ENCODE peak calls at places on chromosomes 4 and X, in nine cellular contexts. H is heart left ventricle, V is upper lobe of right lung, Z is GM12865, A is right atrium auricular region, J is bronchial epithelial cell, I is thyroid gland, N is mammary epithelial cell, M is body of pancreas. O is an unnamed sample.

GRCh38 chr4:79650794-79651431 is 242.9 kb upstream of the GK2 start:
- DNase-seq in N (peak; percentile 44), M (no peak), I (no peak), A (no peak), Z (no peak), J (peak; percentile 94), V (no peak), H (no peak), O (peak; percentile 34)

GRCh38 chrX:71578253-71579135 is at the start of gene GCNA:
- DNase-seq in V (no peak), I (no peak), A (no peak), N (no peak), M (no peak), J (no peak), Z (no peak), H (no peak), O (no peak)

GRCh38 chrX:74585766-74586165 is 28.7 kb downstream of the RLIM start:
- DNase-seq in A (no peak), V (no peak), I (no peak), Z (no peak), N (no peak), M (no peak), J (no peak), H (no peak), O (no peak)

GRCh38 chr4:139279723-139280620 is at the start of gene MGARP:
- DNase-seq in J (no peak), M (no peak), I (peak; percentile 13), H (no peak), N (peak; percentile 33), V (peak; percentile 70), A (no peak), Z (peak; percentile 17), O (no peak)

GRCh38 chr4:40750461-40751258 is 905 bp downstream of the NSUN7 start:
- DNase-seq in N (peak; percentile 1), A (no peak), J (peak; percentile 10), Z (no peak), M (peak; percentile 14), H (no peak), I (peak; percentile 14), V (no peak), O (no peak)

GRCh38 chr4:88765729-88766128 is 68.1 kb upstream of the NAP1L5 start:
- DNase-seq in V (no peak), Z (no peak), N (peak; percentile 67), I (peak; percentile 87), J (peak; percentile 75), M (peak; percentile 22), H (peak; percentile 77), A (peak; percentile 69), O (peak; percentile 61)

GRCh38 chr4:186581421-186581820 is 26.1 kb upstream of the MTNR1A start:
- DNase-seq in Z (no peak), V (no peak), J (no peak), A (no peak), H (no peak), N (no peak), I (no peak), M (no peak), O (no peak)

GRCh38 chrX:40278340-40279090 is 180.8 kb upstream of the BCOR start:
- DNase-seq in Z (peak; percentile 22), I (no peak), N (no peak), M (no peak), J (peak; percentile 12), H (no peak), A (no peak), V (no peak), O (no peak)

GRCh38 chr4:14528921-14529320 is 473.4 kb upstream of the CPEB2 start:
- DNase-seq in Z (no peak), N (no peak), A (no peak), V (no peak), J (no peak), I (no peak), H (no peak), M (no peak), O (no peak)

GRCh38 chr4:79964715-79965345 is 108.2 kb downstream of the ANTXR2 start:
- DNase-seq in H (no peak), J (no peak), A (no peak), V (no peak), N (no peak), I (peak; percentile 13), Z (no peak), M (no peak), O (no peak)

GRCh38 chrX:125205918-125206665 is 113.6 kb upstream of the TEX13C start:
- DNase-seq in H (no peak), A (no peak), V (no peak), I (peak; percentile 31), Z (no peak), N (no peak), J (peak; percentile 0), M (peak; percentile 12), O (no peak)

GRCh38 chrX:65598559-65599147 is 64.1 kb upstream of the LAS1L start:
- DNase-seq in Z (no peak), N (no peak), J (no peak), A (no peak), V (no peak), M (no peak), I (no peak), H (no peak), O (no peak)

GRCh38 chr4:57137261-57137660 is 27.1 kb upstream of the IGFBP7 start:
- DNase-seq in A (no peak), M (no peak), V (no peak), Z (no peak), J (peak; percentile 32), H (no peak), N (no peak), I (no peak), O (no peak)

GRCh38 chrX:42710452-42710851 is 67.5 kb downstream of the PPP1R2C start:
- DNase-seq in N (no peak), J (no peak), M (no peak), V (no peak), A (no peak), I (no peak), H (no peak), Z (peak; percentile 32), O (no peak)

GRCh38 chr4:40377462-40378385 is 42.6 kb downstream of the CHRNA9 start:
- DNase-seq in M (no peak), A (no peak), H (no peak), V (no peak), J (peak; percentile 81), I (no peak), N (peak; percentile 49), Z (peak; percentile 18), O (no peak)

GRCh38 chr4:25030283-25031076 is at the start of gene LGI2:
- DNase-seq in I (peak; percentile 60), V (peak; percentile 70), H (peak; percentile 58), Z (no peak), J (no peak), M (peak; percentile 56), N (no peak), A (no peak), O (no peak)

GRCh38 chrX:42149281-42149680 is 225.9 kb upstream of the CASK start:
- DNase-seq in V (no peak), H (no peak), Z (no peak), M (no peak), J (peak; percentile 11), A (no peak), N (no peak), I (no peak), O (no peak)

DNA sequence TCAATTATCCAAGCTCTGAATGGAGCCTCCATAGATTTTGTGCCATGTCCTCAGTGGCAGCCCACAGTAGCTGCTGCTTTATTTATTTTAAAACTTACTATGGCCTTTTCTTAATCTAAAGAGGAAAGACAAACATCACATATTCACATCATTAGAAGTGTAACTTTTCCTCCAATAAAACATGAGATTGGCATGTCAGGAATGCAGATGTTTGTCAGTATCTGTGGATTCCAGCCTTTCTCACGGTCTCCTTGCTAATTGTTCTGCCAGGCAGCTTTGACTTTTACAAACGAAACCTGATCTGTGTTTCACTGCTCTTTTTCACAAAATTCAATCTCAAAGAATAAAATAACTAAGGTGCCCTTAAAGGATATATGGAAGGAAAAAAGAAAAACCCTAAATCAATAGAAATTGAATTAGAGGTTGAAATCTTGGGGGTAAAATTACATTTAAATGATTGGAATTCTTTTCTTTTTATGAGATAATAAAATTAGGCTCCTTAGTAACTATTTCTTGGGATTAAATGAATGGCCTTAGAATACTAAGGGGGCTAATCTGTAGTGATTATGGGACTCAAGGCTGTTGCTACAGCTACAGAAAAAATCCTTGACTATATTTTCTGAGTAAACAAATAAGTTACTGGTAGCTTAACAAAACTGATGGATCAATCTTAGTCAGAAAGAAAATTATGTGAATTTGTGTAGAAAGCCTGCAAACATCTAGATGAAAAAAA is 151.3 kb downstream of the RTL9 start:
- DNase-seq in I (no peak), A (no peak), H (no peak), Z (no peak), V (no peak), J (no peak), M (no peak), N (no peak), O (peak; percentile 3)
- H3K4me3 ChIP-seq in I (no peak overlapping the region), A (no peak overlapping the region), H (no peak overlapping the region), Z (no peak overlapping the region), V (no peak overlapping the region), J (no peak overlapping the region), M (no peak overlapping the region), N (no peak overlapping the region), O (no peak overlapping the region)

DNA sequence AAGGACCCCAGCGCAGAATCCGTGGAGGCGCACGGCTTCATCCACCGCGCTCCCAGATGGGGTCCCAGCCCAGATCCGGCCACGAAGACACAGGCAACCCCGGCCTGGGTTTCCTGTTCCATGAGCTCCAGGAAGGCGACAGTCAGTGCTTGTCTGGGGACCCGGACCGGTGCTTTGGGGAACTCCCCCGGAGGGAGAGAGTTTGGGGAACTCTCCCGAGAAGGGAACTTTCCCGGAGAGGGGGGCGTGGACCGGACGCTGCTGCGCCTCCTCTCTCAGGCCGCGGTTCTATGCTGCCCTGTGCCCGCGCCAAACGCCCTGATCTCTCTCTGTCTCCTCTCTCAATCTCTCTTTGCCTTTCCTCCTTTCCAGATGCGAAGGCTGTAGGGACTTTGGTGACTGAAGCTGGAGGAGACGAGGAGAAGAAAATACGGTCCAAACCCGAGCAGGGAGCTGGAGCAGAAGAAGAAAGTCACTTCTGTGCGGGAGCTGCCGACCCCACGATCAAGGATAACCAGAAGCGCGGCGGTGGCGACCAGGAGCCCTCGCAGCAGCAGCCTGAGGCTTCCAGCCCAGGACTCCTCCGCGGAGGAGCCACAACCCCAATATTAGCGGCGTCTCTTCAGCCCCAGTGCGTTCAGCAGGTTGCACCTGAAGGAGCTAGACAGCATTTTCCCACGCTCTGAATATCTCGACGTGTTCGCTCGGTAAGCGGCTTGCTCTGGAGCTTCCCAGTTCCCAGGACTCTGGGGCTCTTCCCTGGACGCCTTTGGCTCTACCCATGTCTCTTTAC is 47.6 kb upstream of the NKAP start:
- DNase-seq in Z (no peak), N (no peak), A (no peak), M (no peak), V (no peak), H (no peak), I (no peak), J (no peak), O (no peak)
- H3K4me3 ChIP-seq in Z (no peak overlapping the region), N (peak overlapping the region; percentile 5), A (no peak overlapping the region), M (no peak overlapping the region), V (peak overlapping the region; percentile 19), H (peak overlapping the region; percentile 31), I (no peak overlapping the region), J (no peak overlapping the region), O (no peak overlapping the region)

GRCh38 chrX:136780738-136781137 is at the start of gene ARHGEF6:
- DNase-seq in I (no peak), N (no peak), Z (peak; percentile 65), M (no peak), A (no peak), V (no peak), J (no peak), H (no peak), O (no peak)
- H3K4me3 ChIP-seq in I (no peak within 1 kb of the TSS), N (no peak within 1 kb of the TSS), Z (peak within 1 kb of the TSS; percentile 71), M (no peak within 1 kb of the TSS), A (no peak within 1 kb of the TSS), V (peak within 1 kb of the TSS; percentile 47), J (no peak within 1 kb of the TSS), H (peak within 1 kb of the TSS; percentile 57), O (no peak within 1 kb of the TSS)

GRCh38 chrX:155052738-155053498 is 18.0 kb downstream of the CMC4 start:
- DNase-seq in M (no peak), H (no peak), V (no peak), N (no peak), J (no peak), Z (no peak), I (no peak), A (no peak), O (no peak)
- H3K4me3 ChIP-seq in M (no peak overlapping the region), H (no peak overlapping the region), V (no peak overlapping the region), N (no peak overlapping the region), J (no peak overlapping the region), Z (no peak overlapping the region), I (no peak overlapping the region), A (no peak overlapping the region), O (no peak overlapping the region)

O was measured in AG09309.